ENCODE peak calls at places on chromosomes 3 and 15, in seven cellular contexts. I is A549, A is H1, X is HCT116, Y is IMR-90, Q is K562, G is HepG2. T is an unnamed sample.

GRCh38 chr3:10205461-10206165 is 40.9 kb downstream of the IRAK2 start:
- DNase-seq in Q (no peak), G (no peak), Y (peak), A (no peak), X (peak), I (peak), T (no peak)

GRCh38 chr3:42849017-42849416 is 26.7 kb downstream of the CYP8B1 start:
- DNase-seq in I (no peak), G (no peak), A (no peak), X (no peak), Y (no peak), Q (no peak), T (no peak)

GRCh38 chr15:92733090-92733933 is 77.7 kb upstream of the FAM174B start:
- DNase-seq in Q (peak), A (no peak), I (no peak), X (no peak), Y (no peak), G (no peak), T (no peak)

GRCh38 chr3:189914799-189915198 is 205.9 kb downstream of the P3H2 start:
- DNase-seq in Q (no peak), G (no peak), Y (peak), I (peak), A (no peak), X (no peak), T (no peak)

GRCh38 chr3:72161870-72162617 is 377.1 kb upstream of the PROK2 start:
- DNase-seq in I (peak), Q (no peak), G (no peak), X (no peak), A (no peak), Y (peak), T (no peak)

GRCh38 chr15:69561071-69561784 is 108.6 kb downstream of the RPLP1 start:
- DNase-seq in Q (no peak), A (no peak), Y (no peak), X (no peak), I (peak), G (peak), T (no peak)

GRCh38 chr3:189355481-189356201 is 183.9 kb downstream of the TPRG1 start:
- DNase-seq in G (peak), A (no peak), I (peak), X (peak), Y (peak), Q (no peak), T (no peak)

GRCh38 chr3:190117995-190118394 is 2.7 kb downstream of the P3H2 start:
- DNase-seq in X (no peak), I (no peak), Q (no peak), A (no peak), G (no peak), Y (peak), T (no peak)

GRCh38 chr15:58921267-58921666 is 12.2 kb downstream of the SLTM start:
- DNase-seq in Y (peak), Q (no peak), A (no peak), G (no peak), I (no peak), X (no peak), T (no peak)

GRCh38 chr15:42275780-42276395 is 2.7 kb upstream of the TMEM87A start:
- DNase-seq in G (peak), I (no peak), A (no peak), Y (no peak), X (no peak), Q (peak), T (no peak)

GRCh38 chr15:44780608-44781007 is 44.3 kb downstream of the TRIM69 start:
- DNase-seq in A (no peak), Q (no peak), I (no peak), G (no peak), X (no peak), Y (no peak), T (no peak)

GRCh38 chr15:82986442-82986780 is 401 bp downstream of the RAMAC start:
- DNase-seq in Q (peak), A (no peak), I (no peak), X (no peak), Y (peak), G (no peak), T (peak)

GRCh38 chr15:94300612-94301011 is 69.3 kb downstream of the MCTP2 start:
- DNase-seq in Y (no peak), A (no peak), X (no peak), I (no peak), G (no peak), Q (no peak), T (no peak)

GRCh38 chr15:64772488-64772887 is 2.9 kb downstream of the RBPMS2 start:
- DNase-seq in X (no peak), A (no peak), G (no peak), I (no peak), Q (peak), Y (no peak), T (no peak)

GRCh38 chr15:59222106-59222505 is 15.5 kb downstream of the LDHAL6B start:
- DNase-seq in Q (no peak), G (no peak), I (no peak), A (no peak), Y (peak), X (no peak), T (no peak)

GRCh38 chr15:70258369-70259029 is 160.8 kb upstream of the TLE3 start:
- DNase-seq in Y (no peak), Q (peak), I (no peak), A (no peak), X (no peak), G (no peak), T (no peak)

GRCh38 chr15:45802140-45802539 is 167.3 kb downstream of the SQOR start:
- DNase-seq in Q (no peak), X (no peak), A (no peak), G (peak), I (peak), Y (no peak), T (no peak)
- TF ChIP-seq CEBPB in Q (no peak), X (no peak), A (no peak), G (no peak), I (no peak), Y (no peak), T (no peak)

DNA sequence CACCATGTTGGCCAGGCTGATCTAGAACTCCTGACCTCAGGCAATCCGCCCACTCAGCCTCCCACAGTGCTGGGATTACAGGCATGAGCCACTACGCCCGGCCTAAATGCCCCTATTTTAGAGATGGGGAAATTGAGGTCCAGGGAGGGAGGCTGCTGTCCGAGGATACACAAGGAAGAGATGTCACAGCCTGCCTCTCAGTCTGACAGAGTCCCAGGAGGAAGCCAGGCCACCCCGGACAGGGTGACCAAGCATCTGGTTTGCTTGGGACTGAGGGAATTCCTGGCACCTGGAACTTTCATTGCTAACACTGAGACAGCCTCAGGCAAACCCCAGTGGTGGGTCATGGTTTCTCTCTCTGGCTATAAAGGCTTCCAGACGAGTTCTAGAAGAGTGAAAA is 30.6 kb upstream of the ADAMTS7 start:
- DNase-seq in Q (no peak), I (no peak), A (no peak), Y (no peak), X (no peak), G (no peak), T (no peak)
- TF ChIP-seq CEBPB in Q (no peak), I (no peak), A (no peak), Y (no peak), X (no peak), G (no peak), T (no peak)

DNA sequence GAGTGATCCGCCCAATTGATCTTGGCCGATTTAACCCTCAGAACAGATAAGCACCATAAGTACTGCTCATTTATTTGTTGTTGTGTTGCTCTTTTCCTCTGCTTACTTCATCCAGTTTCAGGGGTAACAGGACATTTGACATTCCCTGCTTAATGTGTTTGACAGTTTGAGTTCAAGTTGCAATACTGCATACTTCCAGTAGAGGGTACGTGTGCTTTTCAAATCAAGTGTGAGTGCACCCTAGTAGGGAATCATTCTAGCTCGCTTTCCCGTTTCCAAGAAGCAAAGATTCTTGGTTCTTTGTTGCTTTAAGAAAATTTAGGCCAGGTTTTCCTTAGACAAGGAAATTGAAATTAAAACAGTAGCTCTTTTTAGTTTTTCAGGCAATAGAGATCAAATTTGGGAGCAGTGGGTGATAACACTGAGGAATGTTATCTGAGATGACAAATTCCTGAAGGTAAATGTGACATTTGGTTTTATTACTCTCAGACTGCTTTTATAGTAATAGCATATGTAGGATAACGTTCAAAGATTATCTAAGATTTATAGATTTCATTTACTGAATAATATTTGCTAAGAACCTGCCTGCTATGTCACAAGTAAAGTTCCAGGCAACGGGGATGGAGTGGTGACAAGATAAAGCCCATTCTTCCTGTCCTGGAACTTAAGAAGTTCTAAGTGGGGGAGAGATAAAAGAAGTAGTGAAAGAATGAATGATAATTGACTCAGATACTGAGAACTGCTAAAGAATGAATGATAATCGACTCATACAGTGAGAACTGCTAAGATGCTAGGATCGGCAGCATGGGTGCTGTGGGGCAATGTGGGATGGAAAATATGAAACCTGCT is 73.3 kb downstream of the SYNPR start:
- DNase-seq in A (no peak), X (peak), G (peak), Q (peak), I (peak), Y (peak), T (peak)
- TF ChIP-seq CEBPB in A (no peak), X (no peak), G (no peak), Q (no peak), I (no peak), Y (no peak), T (no peak)

DNA sequence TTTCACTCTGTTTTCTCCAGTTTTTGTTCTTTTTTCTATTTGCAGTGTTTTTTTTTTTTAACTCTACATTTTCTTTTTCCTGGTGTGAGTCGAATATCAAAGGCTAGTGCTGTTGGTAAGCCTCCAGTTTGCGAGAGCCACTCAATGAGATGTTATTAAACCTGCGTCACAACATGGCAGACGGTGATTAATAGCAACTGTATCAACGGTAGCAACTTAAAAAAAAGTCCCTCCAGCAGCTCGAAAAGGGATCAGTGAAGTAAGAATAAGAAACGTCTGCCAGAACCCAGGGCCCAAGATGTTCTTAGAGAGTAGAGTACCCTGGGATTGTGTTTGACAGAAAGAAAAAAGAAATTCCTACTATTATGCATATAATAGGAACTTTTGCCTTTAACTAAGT is 84.1 kb downstream of the MEIS2 start:
- DNase-seq in Y (peak), Q (no peak), I (no peak), G (no peak), A (no peak), X (no peak), T (no peak)
- TF ChIP-seq CEBPB in Y (no peak), Q (no peak), I (no peak), G (no peak), A (no peak), X (no peak), T (no peak)

DNA sequence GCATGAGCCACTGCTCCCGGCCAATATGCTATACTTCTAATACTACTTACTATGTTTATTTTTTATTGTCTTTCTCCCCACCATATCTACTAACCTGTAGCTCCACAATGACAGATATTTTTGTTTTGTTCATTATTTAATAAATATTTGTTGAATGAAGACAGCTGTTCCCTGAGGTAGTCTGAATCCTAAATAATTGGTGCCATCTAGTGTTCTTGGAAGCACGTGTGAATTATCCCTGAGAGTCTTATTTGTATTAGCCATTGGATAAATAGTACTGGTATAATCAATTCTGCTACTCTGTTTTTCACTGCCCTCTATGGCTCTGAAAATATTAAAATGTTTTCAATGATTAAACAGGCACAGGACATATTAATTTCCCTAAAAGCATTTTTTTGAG is 5.6 kb upstream of the APPL1 start:
- DNase-seq in Q (peak), X (no peak), G (peak), I (peak), A (no peak), Y (peak), T (no peak)
- TF ChIP-seq CEBPB in Q (no peak), X (no peak), G (no peak), I (no peak), A (no peak), Y (no peak), T (no peak)

DNA sequence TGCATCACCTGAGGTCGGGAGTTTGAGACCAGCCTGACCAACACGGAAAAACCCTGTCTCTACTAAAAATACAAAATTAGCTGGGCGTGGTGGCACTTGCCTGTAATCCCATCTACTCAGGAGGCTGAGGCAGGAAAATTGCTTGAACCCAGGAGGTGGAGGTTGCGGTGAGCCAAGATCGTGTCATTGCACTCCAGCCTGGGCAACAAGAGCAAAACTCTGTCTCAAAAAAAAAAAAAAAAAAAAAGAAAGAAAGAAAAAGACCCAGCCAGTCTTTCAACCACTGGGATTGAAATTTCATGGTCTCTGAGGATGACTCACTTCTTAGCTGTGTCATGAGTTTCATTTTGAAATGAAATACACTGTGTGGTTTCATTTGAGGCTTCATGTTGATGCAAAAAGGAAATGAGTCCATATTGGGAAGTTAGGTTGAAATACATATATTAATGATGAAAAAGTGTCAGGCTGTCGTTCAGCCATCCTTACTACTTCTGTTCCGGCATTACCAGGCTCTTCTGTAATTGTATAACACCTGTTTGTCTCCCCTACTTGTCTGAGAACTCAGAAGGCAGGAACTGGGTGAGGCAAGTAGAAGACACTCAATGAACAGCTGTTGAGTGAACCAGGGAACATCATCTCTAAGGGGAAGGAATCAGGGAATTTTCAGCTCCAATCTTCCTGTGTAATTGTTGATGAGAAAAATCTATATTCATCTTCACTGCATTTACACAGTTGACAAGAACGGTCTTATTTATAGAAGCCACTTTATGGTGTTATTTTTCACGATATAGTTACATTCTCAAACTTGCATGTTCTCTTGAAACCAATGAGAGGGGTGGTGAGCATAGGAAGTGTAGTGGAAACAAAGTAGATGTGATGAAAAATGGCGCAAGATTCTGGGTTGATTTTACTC is 87.4 kb downstream of the NFKBIZ start:
- DNase-seq in X (no peak), A (no peak), I (peak), Y (peak), G (no peak), Q (no peak), T (peak)
- TF ChIP-seq CEBPB in X (peak), A (no peak), I (no peak), Y (peak), G (no peak), Q (no peak), T (no peak)

DNA sequence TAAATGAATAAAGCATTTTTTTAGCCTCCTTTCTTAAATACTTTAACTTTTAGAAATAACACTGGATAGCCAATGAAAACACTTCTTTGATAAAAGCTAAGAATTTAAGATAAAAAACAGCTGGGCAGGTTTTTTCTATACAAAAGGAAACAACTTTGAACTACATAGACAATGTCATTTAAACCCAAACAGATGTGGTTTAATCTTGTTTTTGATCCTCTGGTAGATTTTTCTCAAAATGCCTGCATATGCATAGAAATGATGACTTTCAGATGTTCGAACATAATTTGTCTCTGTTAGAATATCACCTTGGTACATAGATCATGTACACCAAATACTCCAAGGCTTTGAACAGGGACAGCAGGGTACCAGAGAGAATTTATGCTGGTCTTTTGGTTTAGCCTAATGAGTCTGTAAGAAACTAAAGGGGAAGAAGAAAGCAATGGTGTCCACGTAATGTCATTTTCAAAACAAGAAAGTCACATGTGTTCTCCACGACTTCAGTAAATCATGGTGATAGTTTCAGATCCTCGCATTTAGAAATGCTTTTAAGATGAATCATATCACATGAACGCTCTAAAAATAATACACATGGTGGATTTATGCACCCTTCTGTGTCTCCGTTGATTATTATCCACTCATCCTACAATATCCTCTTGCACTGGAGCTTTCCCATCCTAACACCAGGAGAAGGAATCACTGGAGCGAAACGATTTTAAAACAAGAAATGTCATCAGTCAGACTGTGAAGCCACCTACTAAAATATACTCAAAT is 160.1 kb upstream of the PDZRN3 start:
- DNase-seq in A (no peak), G (no peak), Y (peak), X (no peak), I (no peak), Q (no peak), T (no peak)
- TF ChIP-seq CEBPB in A (no peak), G (no peak), Y (no peak), X (no peak), I (no peak), Q (no peak), T (no peak)

DNA sequence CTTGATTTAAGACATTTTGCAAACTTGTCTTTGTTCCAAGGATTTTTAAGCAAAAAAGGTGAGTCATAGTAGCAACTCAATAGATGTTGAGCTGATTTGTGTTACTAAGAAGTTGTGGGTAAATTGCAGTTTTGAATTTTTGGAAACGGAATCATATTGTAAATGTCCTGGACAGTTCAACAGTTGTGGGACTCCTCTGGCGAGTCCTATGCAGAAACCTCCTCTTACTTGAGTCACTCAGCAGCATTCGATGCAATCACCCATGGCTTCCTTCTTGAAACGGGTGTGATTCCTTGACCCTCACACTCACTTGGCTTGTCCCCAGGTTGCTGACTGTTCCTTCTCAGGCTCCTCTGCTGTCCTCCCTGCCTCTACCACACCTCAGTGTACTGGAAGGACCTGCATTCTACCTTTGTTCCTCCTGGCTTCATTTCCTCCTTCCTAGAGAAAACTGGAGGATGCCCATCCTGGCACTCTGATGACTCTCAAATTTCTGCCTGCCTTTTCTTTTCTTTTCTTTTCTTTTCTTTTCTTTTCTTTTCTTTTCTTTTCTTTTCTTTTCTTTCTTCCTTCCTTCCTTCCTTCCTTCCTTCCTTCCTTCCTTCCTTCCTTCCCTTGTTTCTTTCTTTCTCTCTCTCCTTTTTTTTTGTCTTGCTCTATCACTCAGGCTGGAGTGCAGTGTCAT is 52.8 kb upstream of the DGKG start:
- DNase-seq in I (peak), A (no peak), Y (peak), Q (no peak), X (no peak), G (no peak), T (no peak)
- TF ChIP-seq CEBPB in I (no peak), A (no peak), Y (peak), Q (no peak), X (no peak), G (no peak), T (no peak)